ENCODE peak calls at places on chromosomes 11 and 22, in six cellular contexts. One of them, this sample, is unnamed.

GRCh38 chr11:1881442-1882264 is 10.0 kb downstream of the PRR33 start:
- DNase-seq in iris pigment epithelial cell: no peak
- DNase-seq in stimulated activated naive CD4-positive, alpha-beta T cell: no peak
- DNase-seq in HCT116: no peak
- DNase-seq in C1 segment of cervical spinal cord: no peak
- DNase-seq in foreskin keratinocyte: no peak
- DNase-seq in this sample: no peak

GRCh38 chr11:66859686-66860448 is 3.0 kb downstream of the LRFN4 start:
- DNase-seq in HCT116: no peak
- DNase-seq in C1 segment of cervical spinal cord: no peak
- DNase-seq in stimulated activated naive CD4-positive, alpha-beta T cell: no peak
- DNase-seq in foreskin keratinocyte: no peak
- DNase-seq in iris pigment epithelial cell: no peak
- DNase-seq in this sample: no peak

GRCh38 chr11:128894685-128895084 is 3.5 kb downstream of the KCNJ5 start:
- DNase-seq in C1 segment of cervical spinal cord: no peak
- DNase-seq in foreskin keratinocyte: no peak
- DNase-seq in HCT116: no peak
- DNase-seq in iris pigment epithelial cell: no peak
- DNase-seq in stimulated activated naive CD4-positive, alpha-beta T cell: no peak
- DNase-seq in this sample: no peak

GRCh38 chr22:45163074-45163416 is 680 bp upstream of the NUP50 start:
- DNase-seq in iris pigment epithelial cell: peak
- DNase-seq in stimulated activated naive CD4-positive, alpha-beta T cell: no peak
- DNase-seq in HCT116: no peak
- DNase-seq in C1 segment of cervical spinal cord: no peak
- DNase-seq in foreskin keratinocyte: peak
- DNase-seq in this sample: no peak

GRCh38 chr11:123806249-123806648 is at the start of gene OR6M1:
- DNase-seq in HCT116: no peak
- DNase-seq in foreskin keratinocyte: no peak
- DNase-seq in iris pigment epithelial cell: no peak
- DNase-seq in C1 segment of cervical spinal cord: no peak
- DNase-seq in stimulated activated naive CD4-positive, alpha-beta T cell: no peak
- DNase-seq in this sample: no peak

GRCh38 chr22:21043856-21044535 is 1.8 kb upstream of the LRRC74B start:
- DNase-seq in foreskin keratinocyte: no peak
- DNase-seq in stimulated activated naive CD4-positive, alpha-beta T cell: no peak
- DNase-seq in C1 segment of cervical spinal cord: no peak
- DNase-seq in HCT116: no peak
- DNase-seq in iris pigment epithelial cell: no peak
- DNase-seq in this sample: no peak

GRCh38 chr11:46472662-46472994 is 81.1 kb upstream of the CHRM4 start:
- DNase-seq in iris pigment epithelial cell: no peak
- DNase-seq in foreskin keratinocyte: no peak
- DNase-seq in stimulated activated naive CD4-positive, alpha-beta T cell: no peak
- DNase-seq in HCT116: peak
- DNase-seq in C1 segment of cervical spinal cord: no peak
- DNase-seq in this sample: no peak

GRCh38 chr22:43442386-43443060 is 30.7 kb downstream of the MPPED1 start:
- DNase-seq in iris pigment epithelial cell: no peak
- DNase-seq in HCT116: no peak
- DNase-seq in C1 segment of cervical spinal cord: no peak
- DNase-seq in stimulated activated naive CD4-positive, alpha-beta T cell: no peak
- DNase-seq in foreskin keratinocyte: no peak
- DNase-seq in this sample: no peak

GRCh38 chr11:57427692-57428082 is 766 bp upstream of the SLC43A3 start:
- DNase-seq in stimulated activated naive CD4-positive, alpha-beta T cell: no peak
- DNase-seq in foreskin keratinocyte: no peak
- DNase-seq in HCT116: no peak
- DNase-seq in iris pigment epithelial cell: no peak
- DNase-seq in C1 segment of cervical spinal cord: no peak
- DNase-seq in this sample: no peak

GRCh38 chr11:76158394-76159302 is 47.7 kb downstream of the WNT11 start:
- DNase-seq in stimulated activated naive CD4-positive, alpha-beta T cell: no peak
- DNase-seq in C1 segment of cervical spinal cord: no peak
- DNase-seq in HCT116: no peak
- DNase-seq in foreskin keratinocyte: no peak
- DNase-seq in iris pigment epithelial cell: no peak
- DNase-seq in this sample: no peak

GRCh38 chr22:45582236-45582954 is 79.7 kb downstream of the FBLN1 start:
- DNase-seq in HCT116: no peak
- DNase-seq in stimulated activated naive CD4-positive, alpha-beta T cell: no peak
- DNase-seq in C1 segment of cervical spinal cord: no peak
- DNase-seq in iris pigment epithelial cell: no peak
- DNase-seq in foreskin keratinocyte: no peak
- DNase-seq in this sample: no peak

GRCh38 chr11:117851091-117851490 is 25.4 kb downstream of the FXYD6 start:
- DNase-seq in stimulated activated naive CD4-positive, alpha-beta T cell: no peak
- DNase-seq in HCT116: no peak
- DNase-seq in iris pigment epithelial cell: peak
- DNase-seq in foreskin keratinocyte: no peak
- DNase-seq in C1 segment of cervical spinal cord: no peak
- DNase-seq in this sample: no peak

GRCh38 chr11:113730887-113731726 is 25.0 kb upstream of the TMPRSS5 start:
- DNase-seq in iris pigment epithelial cell: peak
- DNase-seq in HCT116: peak
- DNase-seq in C1 segment of cervical spinal cord: peak
- DNase-seq in stimulated activated naive CD4-positive, alpha-beta T cell: no peak
- DNase-seq in foreskin keratinocyte: peak
- DNase-seq in this sample: peak

This sample was measured in H4.